ENCODE peak calls at places on chromosomes 3 and 15, in four cellular contexts. A is uterus; T is left lung; M is activated CD8-positive, alpha-beta T cell treated with anti-CD3 and anti-CD28 coated beads for 36 hours. U is an unnamed sample.

GRCh38 chr3:197444793-197445403 is 110.9 kb downstream of the BDH1 start:
- DNase-seq in T (no peak), A (no peak), M (no peak), U (no peak)

GRCh38 chr3:52533623-52534280 is at the start of gene NT5DC2:
- DNase-seq in A (peak), M (peak), T (peak), U (peak)

GRCh38 chr15:88604381-88604951 is 16.7 kb upstream of the AEN start:
- DNase-seq in T (no peak), M (no peak), A (no peak), U (no peak)

GRCh38 chr3:122776675-122777074 is 17.0 kb downstream of the HSPBAP1 start:
- DNase-seq in M (no peak), A (no peak), T (no peak), U (no peak)

GRCh38 chr3:78839710-78840109 is 928.1 kb downstream of the ROBO1 start:
- DNase-seq in M (no peak), T (no peak), A (no peak), U (no peak)

GRCh38 chr15:48577495-48577894 is 68.0 kb downstream of the FBN1 start:
- DNase-seq in T (no peak), M (no peak), A (no peak), U (no peak)

GRCh38 chr3:151974067-151974466 is 100.6 kb downstream of the SUCNR1 start:
- DNase-seq in A (no peak), M (no peak), T (no peak), U (no peak)

GRCh38 chr3:14286887-14287496 is 108.4 kb downstream of the LSM3 start:
- DNase-seq in A (no peak), M (no peak), T (no peak), U (no peak)

GRCh38 chr15:92091155-92091734 is 237.7 kb downstream of the SLCO3A1 start:
- DNase-seq in M (peak), A (no peak), T (no peak), U (no peak)

GRCh38 chr3:44478055-44478468 is 592 bp upstream of the ZNF445 start:
- DNase-seq in M (peak), A (no peak), T (no peak), U (no peak)

GRCh38 chr3:142888484-142889262 is at the start of gene PCOLCE2:
- DNase-seq in T (peak), A (peak), M (peak), U (peak)

GRCh38 chr15:62850318-62850717 is 192.2 kb upstream of the TPM1 start:
- DNase-seq in M (no peak), T (no peak), A (no peak), U (no peak)

GRCh38 chr3:61875073-61875472 is 313.7 kb downstream of the PTPRG start:
- DNase-seq in T (no peak), A (no peak), M (no peak), U (no peak)

GRCh38 chr15:100241572-100242479 is 99.9 kb downstream of the ADAMTS17 start:
- DNase-seq in A (no peak), T (no peak), M (no peak), U (no peak)

GRCh38 chr3:127691494-127691893 is 18.7 kb downstream of the ABTB1 start:
- DNase-seq in M (no peak), T (no peak), A (no peak), U (no peak)

GRCh38 chr15:101269479-101270223 is 7.6 kb downstream of the SELENOS start:
- DNase-seq in A (no peak), T (no peak), M (no peak), U (no peak)

GRCh38 chr3:11136871-11137626 is 17.2 kb upstream of the HRH1 start:
- DNase-seq in T (peak), M (no peak), A (peak), U (no peak)

GRCh38 chr3:176120507-176120906 is 1076.8 kb downstream of the TBL1XR1 start:
- DNase-seq in M (no peak), A (no peak), T (no peak), U (no peak)

GRCh38 chr15:60536314-60536713 is 57.4 kb upstream of the ICE2 start:
- DNase-seq in A (no peak), M (no peak), T (no peak), U (no peak)

GRCh38 chr3:109806929-109807328 is 469.6 kb upstream of the DPPA4 start:
- DNase-seq in T (no peak), A (no peak), M (peak), U (no peak)

GRCh38 chr3:50554553-50554952 is 13.0 kb downstream of the C3orf18 start:
- DNase-seq in T (no peak), A (no peak), M (peak), U (no peak)

GRCh38 chr3:73520931-73521461 is 103.7 kb downstream of the PDZRN3 start:
- DNase-seq in A (peak), T (peak), M (no peak), U (no peak)

GRCh38 chr3:21551019-21551418 is 200.0 kb downstream of the ZNF385D start:
- DNase-seq in A (no peak), T (no peak), M (no peak), U (no peak)
- TF ChIP-seq CTCF in A (no peak), T (no peak), M (no peak), U (no peak)

DNA sequence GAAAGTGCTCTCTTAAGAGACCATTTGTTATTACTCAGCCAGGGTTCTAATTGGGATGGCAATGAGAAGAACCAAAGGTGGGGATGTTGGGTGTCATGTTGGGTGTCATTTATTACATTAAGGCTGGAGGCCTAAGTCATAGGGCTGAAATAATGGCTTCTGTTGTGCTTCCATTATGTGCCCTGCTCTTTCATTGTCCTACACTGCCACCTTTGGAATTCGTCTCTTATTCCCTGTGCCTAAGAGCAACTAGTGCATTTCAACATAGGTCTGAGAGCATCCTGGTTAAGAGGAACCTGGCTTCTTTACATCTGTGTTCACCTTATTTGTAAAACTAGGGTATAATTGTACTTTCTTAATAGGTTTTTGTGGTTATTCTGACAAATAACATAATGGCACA is 32.2 kb downstream of the RIOX2 start:
- DNase-seq in M (no peak), T (no peak), A (no peak), U (no peak)
- TF ChIP-seq CTCF in M (no peak), T (no peak), A (no peak), U (no peak)

GRCh38 chr15:29115093-29115991 is 154.3 kb downstream of the NSMCE3 start:
- DNase-seq in T (no peak), A (no peak), M (peak), U (peak)
- TF ChIP-seq CTCF in T (peak), A (no peak), M (peak), U (no peak)

GRCh38 chr3:184145881-184146280 is 9.3 kb upstream of the DVL3 start:
- DNase-seq in T (no peak), A (no peak), M (no peak), U (no peak)

GRCh38 chr3:184144505-184144904 is 9.3 kb downstream of the EIF2B5 start:
- DNase-seq in M (no peak), A (no peak), T (no peak), U (no peak)

GRCh38 chr3:184143327-184143726 is 8.2 kb downstream of the EIF2B5 start:
- DNase-seq in T (no peak), M (no peak), A (no peak), U (no peak)

GRCh38 chr3:184142199-184142598 is 7.0 kb downstream of the EIF2B5 start:
- DNase-seq in A (no peak), M (no peak), T (no peak), U (no peak)

DNA sequence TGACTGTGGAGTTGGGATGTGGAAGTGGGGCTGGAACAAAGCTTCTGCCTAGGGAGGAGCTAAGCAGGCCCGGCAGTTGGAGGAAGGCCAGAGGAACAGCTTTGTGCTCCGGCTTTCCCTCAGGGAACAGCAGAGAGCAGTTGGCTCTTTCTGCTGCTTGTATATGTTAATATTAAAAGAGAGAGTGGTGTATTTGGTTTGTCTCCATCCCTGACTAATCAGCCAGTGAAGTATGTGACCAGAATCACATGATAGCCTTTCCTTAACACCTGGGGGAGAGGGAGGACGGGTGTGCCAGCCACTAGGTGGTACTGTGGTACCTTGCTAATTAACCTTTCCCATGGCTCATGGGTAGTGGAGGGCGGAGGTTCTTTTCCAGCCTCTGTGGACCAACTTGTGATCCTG is 10.0 kb downstream of the EIF2B5 start:
- DNase-seq in M (peak), T (no peak), A (no peak), U (no peak)
- TF ChIP-seq CTCF in M (peak), T (peak), A (peak), U (peak)

GRCh38 chr3:16398542-16399126 is 114.9 kb downstream of the RFTN1 start:
- DNase-seq in T (no peak), A (no peak), M (no peak), U (no peak)

GRCh38 chr3:16401273-16401672 is 112.2 kb downstream of the RFTN1 start:
- DNase-seq in A (no peak), M (no peak), T (no peak), U (no peak)

GRCh38 chr3:16400143-16400935 is 113.2 kb downstream of the RFTN1 start:
- DNase-seq in T (no peak), M (no peak), A (no peak), U (no peak)

GRCh38 chr3:16402451-16402850 is 111.0 kb downstream of the RFTN1 start:
- DNase-seq in M (no peak), T (no peak), A (no peak), U (no peak)

GRCh38 chr3:16399473-16399872 is 114.0 kb downstream of the RFTN1 start:
- DNase-seq in M (no peak), A (peak), T (no peak), U (no peak)
- TF ChIP-seq CTCF in M (no peak), A (peak), T (no peak), U (peak)

DNA sequence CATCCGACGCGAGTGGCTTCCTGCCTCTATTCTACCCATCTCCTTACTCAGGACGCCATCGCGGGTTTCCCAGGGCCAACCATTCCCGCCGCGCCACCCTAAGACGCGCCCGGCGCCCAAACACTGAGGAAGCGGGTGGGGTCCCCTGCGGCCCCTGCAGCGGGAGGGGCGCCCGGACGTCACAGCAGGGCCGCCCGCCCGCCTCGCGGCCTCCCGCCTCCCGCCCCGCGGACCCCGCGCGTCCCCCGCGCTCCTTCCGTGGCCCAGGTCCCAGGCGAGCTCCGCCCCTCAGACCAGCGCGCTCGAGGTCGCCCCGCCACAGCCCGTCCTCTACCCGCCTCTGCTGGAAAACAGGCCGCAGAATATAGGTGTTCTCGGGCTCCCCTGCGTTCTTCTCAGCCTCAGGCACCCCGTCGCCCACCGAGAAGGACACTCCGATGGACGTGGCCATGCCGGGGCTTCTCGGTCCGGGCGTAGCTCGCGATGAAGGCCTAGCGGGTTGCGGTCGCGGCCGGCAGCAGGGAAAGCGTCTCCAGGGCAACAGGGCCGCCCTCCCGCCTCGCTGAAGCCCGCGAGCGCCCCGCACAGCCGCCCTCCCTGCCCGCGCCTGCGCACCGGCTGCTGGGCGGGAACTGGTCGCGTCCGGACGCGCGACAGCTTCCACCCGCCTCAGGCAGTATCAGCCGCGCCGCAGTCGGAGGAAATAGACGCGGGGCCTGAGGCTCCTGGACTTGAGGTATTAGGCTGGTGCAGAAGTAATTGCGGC is at the start of gene DYNLT2B:
- DNase-seq in T (peak), A (peak), M (peak), U (peak)
- TF ChIP-seq CTCF in T (no peak), A (peak), M (no peak), U (peak)

GRCh38 chr15:65028338-65028737 is 1.1 kb downstream of the MTFMT start:
- DNase-seq in T (no peak), M (peak), A (no peak), U (no peak)

GRCh38 chr15:65026756-65027155 is 2.7 kb downstream of the MTFMT start:
- DNase-seq in T (no peak), A (no peak), M (no peak), U (no peak)

GRCh38 chr15:65027593-65027992 is 1.8 kb downstream of the MTFMT start:
- DNase-seq in T (no peak), M (no peak), A (no peak), U (no peak)

GRCh38 chr15:65029736-65030208 is 333 bp upstream of the MTFMT start:
- DNase-seq in T (no peak), M (no peak), A (no peak), U (no peak)

GRCh38 chr15:65028921-65029735 is at the start of gene MTFMT:
- DNase-seq in M (peak), T (peak), A (peak), U (peak)
- TF ChIP-seq CTCF in M (no peak), T (no peak), A (peak), U (no peak)

U was measured in GM13976.